ENCODE peak calls at places on chromosome 12, in five cellular contexts. I is prostate gland; E is CD8-positive, alpha-beta T cell; T is keratinocyte; W is CD4-positive, alpha-beta T cell. M is an unnamed sample.

GRCh38 chr12:18683603-18684002 is 54.2 kb downstream of the PLCZ1 start:
- DNase-seq in I (no peak), W (no peak), T (peak; percentile 35), E (no peak), M (no peak)

GRCh38 chr12:124768462-124769165 is 95.0 kb downstream of the SCARB1 start:
- DNase-seq in I (no peak), W (no peak), T (no peak), E (no peak), M (no peak)

GRCh38 chr12:110916295-110916875 is 4.0 kb downstream of the MYL2 start:
- DNase-seq in I (no peak), W (no peak), E (no peak), T (no peak), M (no peak)

GRCh38 chr12:93128332-93128707 is 199.2 kb upstream of the EEA1 start:
- DNase-seq in W (no peak), I (peak; percentile 27), E (no peak), T (no peak), M (no peak)

GRCh38 chr12:57902371-57903042 is 38.9 kb upstream of the ATP23 start:
- DNase-seq in T (no peak), W (no peak), E (no peak), I (no peak), M (no peak)

GRCh38 chr12:11649413-11650278 is at the start of gene ETV6:
- DNase-seq in E (peak; percentile 64), T (no peak), W (peak; percentile 51), I (peak; percentile 76), M (peak; percentile 64)

GRCh38 chr12:78036889-78037288 is 206.2 kb downstream of the NAV3 start:
- DNase-seq in T (no peak), W (no peak), E (no peak), I (no peak), M (no peak)

GRCh38 chr12:117875652-117876491 is 92.9 kb downstream of the KSR2 start:
- DNase-seq in T (no peak), E (peak; percentile 17), W (peak; percentile 8), I (no peak), M (peak; percentile 25)

GRCh38 chr12:52496054-52496453 is 3.0 kb upstream of the KRT6A start:
- DNase-seq in W (no peak), E (no peak), T (no peak), I (no peak), M (no peak)

GRCh38 chr12:57223191-57224165 is 6.0 kb upstream of the SHMT2 start:
- DNase-seq in T (no peak), I (no peak), W (no peak), E (no peak), M (no peak)

GRCh38 chr12:12628013-12628412 is 16.3 kb downstream of the CREBL2 start:
- DNase-seq in T (no peak), I (no peak), E (no peak), W (no peak), M (no peak)

GRCh38 chr12:108849653-108850052 is 7.7 kb downstream of the SSH1 start:
- DNase-seq in W (no peak), T (no peak), I (no peak), E (no peak), M (no peak)

GRCh38 chr12:117210266-117210918 is 20.1 kb upstream of the FBXO21 start:
- DNase-seq in E (no peak), I (no peak), W (no peak), T (no peak), M (no peak)

GRCh38 chr12:130879212-130879686 is 7.4 kb downstream of the RAN start:
- DNase-seq in W (no peak), T (no peak), E (no peak), I (no peak), M (no peak)

GRCh38 chr12:124520258-124520657 is 47.2 kb downstream of the NCOR2 start:
- DNase-seq in E (no peak), T (no peak), I (peak; percentile 95), W (no peak), M (no peak)

DNA sequence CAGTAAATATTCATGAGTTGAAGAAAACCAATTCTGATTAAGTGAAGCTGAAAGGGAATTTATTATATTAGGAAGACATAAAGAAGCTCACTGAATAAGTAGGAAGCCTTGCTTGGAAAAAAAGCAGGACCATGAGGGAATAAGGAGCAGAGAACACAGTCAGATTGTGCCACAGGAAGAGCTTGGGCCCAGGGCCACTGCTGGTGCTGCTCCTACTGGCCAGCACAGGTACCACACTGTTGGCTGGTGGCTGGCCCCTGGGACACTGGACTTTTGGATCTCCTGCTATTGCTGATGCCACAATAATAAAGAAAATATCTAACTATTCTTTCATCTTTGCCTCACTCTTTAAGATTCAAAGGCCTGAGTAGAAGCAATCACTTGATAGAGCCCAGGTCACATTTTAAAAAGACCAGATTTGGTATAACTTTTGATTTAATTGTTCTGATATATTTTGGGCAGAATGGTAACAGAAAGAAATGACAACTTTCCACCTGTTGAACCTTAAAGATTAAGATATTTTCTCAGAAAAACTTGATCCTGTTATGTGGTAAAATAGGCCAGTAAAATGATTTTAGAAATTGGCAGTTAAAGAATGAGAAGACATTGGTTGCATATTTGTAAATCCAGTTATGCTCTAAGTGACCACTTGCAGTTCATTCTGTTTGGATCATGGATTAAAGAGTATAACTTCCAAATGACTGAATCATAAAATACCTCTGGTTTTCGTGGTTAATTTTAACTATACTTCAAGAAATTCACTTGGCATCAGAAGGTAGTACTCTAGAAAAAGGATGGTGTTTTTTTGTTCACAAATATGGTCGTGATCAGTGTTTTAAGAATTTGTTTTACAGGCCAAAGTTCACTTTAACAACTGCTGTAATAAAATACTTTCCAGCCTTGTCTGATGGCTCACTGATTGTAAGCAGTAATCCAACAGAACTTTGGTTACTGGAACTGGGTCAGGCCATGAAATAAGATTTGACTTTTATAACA is 68.3 kb downstream of the DERA start:
- DNase-seq in E (no peak), W (no peak), T (no peak), I (no peak), M (no peak)
- TF ChIP-seq CTCF in E (peak; percentile 34), W (no peak), T (peak; percentile 77), I (no peak), M (peak; percentile 66)

DNA sequence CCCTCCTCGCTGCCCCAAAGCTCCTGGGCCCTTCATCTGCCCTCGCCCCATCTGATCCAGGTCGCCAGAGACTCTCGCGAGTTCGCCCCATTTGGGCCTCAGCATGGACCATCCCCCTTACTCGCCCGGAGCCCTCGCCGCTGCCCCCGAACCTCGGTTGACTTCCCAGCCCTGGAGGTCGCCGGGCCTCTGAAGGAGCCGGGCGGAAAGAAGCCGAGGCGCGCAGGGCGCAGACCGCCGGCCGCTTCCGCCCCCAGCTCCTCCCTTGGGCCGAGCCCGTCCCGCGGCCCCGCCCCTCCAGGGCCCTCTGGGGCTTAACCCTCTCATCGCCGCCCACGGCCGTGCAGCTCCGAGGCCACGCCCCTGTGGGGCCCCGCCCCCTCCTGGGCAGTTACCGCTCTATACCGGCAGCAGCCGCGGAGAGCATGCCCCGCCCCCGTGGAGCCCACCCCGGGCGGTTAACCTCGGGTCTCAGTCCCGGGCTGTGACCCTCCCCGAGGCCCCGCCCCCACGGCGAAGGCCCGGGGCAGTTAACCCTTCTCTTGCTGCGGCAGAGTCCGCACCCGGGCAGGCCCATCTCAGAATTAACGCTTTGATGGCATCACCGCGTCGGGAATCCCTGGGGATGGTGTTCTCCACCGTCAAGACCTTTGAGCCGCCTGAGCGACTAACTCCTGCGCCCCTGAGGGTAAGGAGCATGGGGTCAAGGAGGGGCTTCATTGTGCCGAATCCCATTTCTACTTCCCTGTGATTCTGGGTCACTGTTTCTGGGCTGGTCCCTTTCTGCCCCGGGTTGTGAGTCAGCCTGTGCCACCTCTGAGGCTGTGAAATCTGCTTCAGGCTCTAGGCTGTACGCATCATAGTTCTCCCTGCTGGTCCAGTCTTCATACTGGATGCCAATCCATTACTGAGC is at the start of gene SPSB2:
- DNase-seq in I (peak; percentile 93), W (peak; percentile 99), T (no peak), E (peak; percentile 99), M (peak; percentile 100)
- TF ChIP-seq CTCF in I (peak; percentile 37), W (no peak), T (no peak), E (no peak), M (no peak)

GRCh38 chr12:27463826-27464554 is 17.5 kb downstream of the SMCO2 start:
- DNase-seq in T (no peak), I (no peak), E (no peak), W (no peak), M (no peak)
- TF ChIP-seq CTCF in T (no peak), I (no peak), E (no peak), W (no peak), M (no peak)

DNA sequence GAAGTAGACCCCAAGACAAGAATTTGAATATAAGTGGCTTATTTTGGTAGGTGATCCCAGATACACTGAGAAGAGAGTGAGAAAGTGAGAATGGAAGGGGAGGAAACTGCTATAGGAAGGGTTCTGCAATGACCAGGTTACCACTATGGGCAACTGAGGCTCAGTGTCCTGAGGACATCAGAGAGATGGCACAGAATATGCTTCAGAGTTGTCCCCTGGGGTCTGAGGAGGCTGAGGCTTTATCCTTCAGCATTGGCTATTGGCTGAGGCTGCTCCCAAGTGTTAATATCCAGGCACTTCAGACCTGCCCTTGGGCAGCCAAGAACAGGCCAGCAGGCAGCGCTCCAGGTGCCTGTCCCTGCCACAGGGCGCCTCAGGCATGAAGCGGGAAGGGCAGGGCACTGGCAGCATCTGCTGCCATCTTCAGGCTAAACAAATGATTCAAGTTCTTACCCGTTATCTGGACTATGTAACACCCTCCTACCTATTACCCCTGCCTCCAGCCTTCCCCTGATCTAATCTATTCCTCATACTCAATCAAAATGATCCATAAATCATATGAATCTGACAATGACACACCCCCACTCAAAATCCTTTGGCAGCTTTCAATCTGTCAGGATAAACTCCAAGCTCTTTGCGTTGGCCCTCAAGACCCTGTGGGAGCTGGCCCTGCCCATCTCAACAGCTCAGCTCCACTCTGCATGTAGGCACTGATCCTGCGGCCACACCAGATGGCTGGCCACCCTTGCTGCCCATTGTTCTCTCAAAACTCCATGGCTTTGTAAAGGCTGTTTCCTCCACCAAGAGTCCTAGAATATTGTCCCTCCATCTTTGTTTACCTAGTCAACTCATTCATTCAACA is 42.4 kb downstream of the CKAP4 start:
- DNase-seq in I (no peak), T (no peak), W (no peak), E (no peak), M (no peak)
- TF ChIP-seq CTCF in I (peak; percentile 39), T (peak; percentile 56), W (no peak), E (no peak), M (no peak)

DNA sequence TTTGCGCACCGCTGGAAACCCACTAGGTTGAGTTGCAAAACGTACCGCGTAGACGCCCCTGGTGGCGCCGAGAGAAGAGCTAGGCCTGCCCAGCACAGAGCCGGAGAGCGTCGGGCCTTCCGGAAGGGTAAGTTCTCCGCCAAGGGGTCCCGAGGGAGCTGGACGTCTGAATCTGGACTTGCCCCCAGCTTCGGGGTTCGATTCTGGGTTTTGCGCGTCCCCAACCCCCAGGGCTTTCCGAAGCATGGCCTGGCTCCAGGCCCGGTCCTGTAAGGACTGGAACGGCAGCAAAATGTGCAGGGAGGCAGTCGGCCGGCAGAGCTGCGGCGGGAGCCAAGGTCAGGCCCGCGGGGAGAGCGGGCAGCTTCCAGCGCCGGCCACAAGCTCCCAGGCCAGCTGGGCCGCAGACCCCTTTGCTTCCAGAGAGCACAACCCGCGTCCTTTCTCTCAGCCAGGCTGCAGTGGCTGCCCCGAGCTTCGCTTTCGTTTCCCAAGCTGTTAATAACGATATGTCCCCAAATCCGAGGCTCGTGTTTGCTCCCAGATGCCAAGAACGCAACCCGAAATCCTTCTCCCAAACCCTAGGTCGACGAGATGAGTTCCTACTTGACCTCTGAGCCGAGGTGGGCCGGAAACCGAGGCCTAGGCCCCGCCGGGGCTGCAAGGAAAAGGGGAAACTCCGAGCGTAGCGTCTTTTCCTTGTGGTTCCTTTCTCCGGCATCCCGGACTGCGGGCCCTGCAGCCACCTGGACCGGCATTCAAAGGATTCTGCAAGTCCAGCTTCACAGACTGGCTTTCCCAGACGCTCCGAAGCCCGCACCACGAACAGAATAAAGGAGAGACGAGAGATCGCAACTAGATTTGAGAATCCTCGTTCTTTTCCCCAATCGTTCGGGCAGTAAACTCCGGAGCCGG is 3.2 kb upstream of the TBX5 start:
- DNase-seq in I (no peak), T (no peak), E (no peak), W (no peak), M (no peak)
- TF ChIP-seq CTCF in I (no peak), T (no peak), E (no peak), W (no peak), M (no peak)

M was measured in progenitor cell of endocrine pancreas.